ENCODE peak calls at places on chromosome 21, in ten cellular contexts. I is K562, X is heart left ventricle, C is GM12865, M is HFF-Myc, Q is Caco-2, J is AG04450, S is H1, K is psoas muscle, Z is astrocyte of the spinal cord. N is an unnamed sample.

GRCh38 chr21:36745459-36745858 is 46.5 kb downstream of the SIM2 start:
- DNase-seq in J (no peak), I (no peak), Z (no peak), X (no peak), M (no peak), Q (no peak), S (no peak), C (no peak), K (no peak), N (no peak)

GRCh38 chr21:41290106-41290799 is 26.3 kb upstream of the FAM3B start:
- DNase-seq in M (no peak), J (no peak), K (no peak), S (no peak), Q (no peak), Z (no peak), I (no peak), X (no peak), C (no peak), N (no peak)

GRCh38 chr21:38036016-38036415 is 119.8 kb upstream of the KCNJ6 start:
- DNase-seq in M (no peak), K (no peak), I (no peak), J (no peak), Z (no peak), C (no peak), X (no peak), S (no peak), Q (no peak), N (no peak)

GRCh38 chr21:17560377-17560776 is 47.5 kb downstream of the CXADR start:
- DNase-seq in K (no peak), J (no peak), Z (no peak), I (no peak), S (no peak), C (no peak), X (no peak), Q (no peak), M (no peak), N (no peak)

GRCh38 chr21:16192900-16193299 is 463.1 kb downstream of the USP25 start:
- DNase-seq in Z (peak; percentile 29), C (no peak), Q (no peak), X (no peak), S (no peak), K (no peak), I (no peak), M (no peak), J (no peak), N (no peak)

GRCh38 chr21:42160111-42160949 is 58.6 kb upstream of the ABCG1 start:
- DNase-seq in Z (no peak), X (peak; percentile 13), M (no peak), J (no peak), C (no peak), I (no peak), Q (peak; percentile 21), S (no peak), K (no peak), N (no peak)

GRCh38 chr21:39562791-39563770 is 49.7 kb upstream of the B3GALT5 start:
- DNase-seq in K (no peak), M (no peak), C (no peak), J (no peak), X (no peak), Q (no peak), Z (no peak), S (no peak), I (no peak), N (no peak)

GRCh38 chr21:36699026-36699545 is at the start of gene SIM2:
- DNase-seq in K (no peak), M (no peak), J (no peak), S (no peak), Z (no peak), X (no peak), Q (peak; percentile 79), I (peak; percentile 20), C (no peak), N (no peak)

GRCh38 chr21:39137248-39138186 is 45.7 kb downstream of the PSMG1 start:
- DNase-seq in J (no peak), M (no peak), K (no peak), X (no peak), S (peak; percentile 64), I (peak; percentile 71), Z (peak; percentile 65), C (no peak), Q (no peak), N (no peak)

GRCh38 chr21:33208534-33208933 is 21.2 kb upstream of the IFNAR2 start:
- DNase-seq in I (no peak), J (no peak), K (no peak), C (no peak), S (no peak), Z (no peak), Q (no peak), M (no peak), X (no peak), N (no peak)

GRCh38 chr21:33214056-33214455 is 15.7 kb upstream of the IFNAR2 start:
- DNase-seq in Z (no peak), K (no peak), J (no peak), X (no peak), I (no peak), C (no peak), M (no peak), Q (no peak), S (no peak), N (no peak)

GRCh38 chr21:33211732-33212131 is 18.0 kb upstream of the IFNAR2 start:
- DNase-seq in K (no peak), C (no peak), J (no peak), Z (no peak), M (no peak), I (no peak), X (no peak), S (no peak), Q (no peak), N (no peak)

GRCh38 chr21:33212159-33212851 is 17.4 kb upstream of the IFNAR2 start:
- DNase-seq in I (peak; percentile 83), X (no peak), S (no peak), J (peak; percentile 33), C (peak; percentile 40), Z (peak; percentile 6), M (no peak), K (no peak), Q (no peak), N (no peak)

DNA sequence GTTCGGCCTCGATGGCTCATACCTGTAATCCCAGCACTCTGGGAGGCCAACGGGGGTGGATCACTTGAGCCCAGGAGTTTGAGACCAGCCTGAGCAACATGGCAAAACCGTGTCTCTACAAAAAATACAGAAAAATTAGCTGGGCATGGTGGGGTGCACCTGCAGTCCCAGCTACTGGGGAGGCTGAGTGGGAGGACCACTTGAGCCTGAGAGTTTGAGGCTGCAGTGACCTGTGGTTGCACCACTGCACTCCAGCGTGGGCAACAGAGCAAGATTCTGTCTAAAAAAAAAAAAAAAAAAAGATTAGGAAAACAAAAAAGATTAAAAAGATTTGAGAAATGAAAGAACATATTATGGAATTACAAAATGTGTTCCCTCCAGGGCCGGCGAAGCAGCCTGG is 18.4 kb upstream of the IFNAR2 start:
- DNase-seq in S (no peak), Q (no peak), J (no peak), X (no peak), I (no peak), M (no peak), Z (no peak), C (no peak), K (no peak), N (no peak)
- H3K4me3 ChIP-seq in S (no peak overlapping the region), Q (no peak overlapping the region), J (no peak overlapping the region), X (no peak overlapping the region), I (no peak overlapping the region), M (no peak overlapping the region), Z (no peak overlapping the region), C (no peak overlapping the region), K (no peak overlapping the region), N (no peak overlapping the region)

DNA sequence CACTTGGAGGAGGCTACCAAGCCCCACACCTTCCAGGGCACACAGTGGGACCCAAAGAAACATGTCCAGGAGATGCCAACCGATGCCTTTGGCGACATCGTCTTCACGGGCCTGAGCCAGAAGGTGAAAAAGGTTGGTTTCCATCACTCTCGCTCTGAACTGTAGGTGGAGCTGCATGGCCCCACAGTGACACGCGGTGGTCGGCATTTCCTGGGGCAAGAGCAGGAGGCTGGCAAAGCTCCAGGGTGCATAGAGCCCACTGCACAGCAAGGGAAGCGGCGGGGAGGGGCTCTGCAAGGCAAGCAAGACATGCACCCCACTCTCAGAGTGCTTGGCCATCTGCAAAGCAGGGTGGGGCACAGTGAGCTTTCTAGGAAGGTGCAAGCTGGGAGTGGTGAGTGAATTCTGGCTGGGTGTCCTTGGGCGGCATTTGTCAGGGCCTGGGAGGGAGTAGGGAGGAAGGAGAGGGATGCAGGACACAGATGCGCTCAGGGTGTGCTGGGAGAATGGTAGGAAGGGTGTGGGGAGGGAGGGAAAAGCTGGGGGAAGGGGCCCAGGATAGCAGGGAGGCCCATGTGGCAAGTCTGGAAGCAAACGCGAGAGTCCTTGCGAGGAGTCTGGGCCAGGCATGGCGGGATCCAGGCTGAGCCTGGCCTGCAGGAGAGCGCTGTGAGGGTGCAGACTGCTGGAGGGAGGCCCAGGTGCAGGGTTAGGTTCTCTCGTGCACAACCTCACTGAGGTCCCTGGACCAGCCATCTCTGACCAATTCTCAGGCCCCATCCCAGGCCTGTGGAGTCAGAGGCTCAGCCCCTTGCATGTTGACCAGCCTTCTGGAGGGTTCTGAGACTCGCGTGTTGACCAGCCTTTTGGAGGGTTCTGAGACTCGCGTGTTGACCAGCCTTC is 11.0 kb downstream of the TRPM2 start:
- DNase-seq in M (no peak), Z (no peak), Q (no peak), C (no peak), S (no peak), X (no peak), I (no peak), J (no peak), K (no peak), N (no peak)
- TF ChIP-seq CTCF in M (no peak), Z (no peak), Q (no peak), C (no peak), S (peak; percentile 63), X (no peak), I (no peak), J (no peak), K (no peak), N (no peak)

DNA sequence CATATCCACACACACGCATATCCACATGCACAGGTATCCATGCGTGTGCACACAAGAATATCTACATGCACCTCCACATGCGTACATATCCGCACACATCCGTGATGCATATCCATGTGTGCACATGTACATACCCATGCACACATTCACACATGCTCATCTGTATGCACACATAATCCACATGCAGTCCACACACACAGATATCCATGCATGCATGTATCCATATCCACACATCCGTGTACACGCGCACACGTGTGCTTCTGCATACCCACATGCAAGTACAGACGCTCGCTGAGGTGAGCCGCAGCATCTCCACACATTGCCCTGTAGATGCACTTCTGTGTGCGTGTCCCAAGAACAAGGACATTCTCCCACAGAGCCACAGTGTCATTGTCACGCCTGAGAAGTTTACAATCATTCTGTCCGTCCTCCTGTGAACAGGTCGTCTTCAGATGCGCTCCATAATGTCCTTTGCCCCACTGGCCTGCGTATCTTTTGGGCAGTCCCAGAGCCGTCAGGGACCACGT is 43.4 kb downstream of the COL18A1 start:
- DNase-seq in X (no peak), C (no peak), Q (no peak), M (no peak), I (no peak), S (no peak), J (no peak), Z (no peak), K (peak; percentile 34), N (no peak)
- H3K4me3 ChIP-seq in X (no peak overlapping the region), C (no peak overlapping the region), Q (no peak overlapping the region), M (no peak overlapping the region), I (no peak overlapping the region), S (no peak overlapping the region), J (no peak overlapping the region), Z (no peak overlapping the region), K (no peak overlapping the region), N (no peak overlapping the region)

DNA sequence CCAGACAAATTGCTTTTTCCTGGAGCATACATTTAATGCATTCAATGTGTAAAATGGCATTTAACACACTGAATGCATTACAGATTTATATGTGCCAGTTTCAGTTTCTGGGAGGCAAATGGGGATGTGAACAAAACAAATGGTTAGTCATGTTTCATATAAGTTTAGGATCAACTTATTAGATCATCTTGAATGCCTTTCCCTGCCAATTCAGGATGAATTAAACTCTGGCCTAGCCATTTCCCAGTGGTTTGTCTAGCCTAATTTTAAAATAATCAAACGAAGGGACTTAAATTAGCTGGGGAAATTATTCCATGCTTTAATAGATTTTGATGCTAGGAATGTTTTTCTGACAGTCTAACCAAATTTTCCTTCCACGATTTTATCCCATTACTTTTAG is 291.3 kb upstream of the ADAMTS5 start:
- DNase-seq in M (no peak), Z (no peak), I (no peak), X (no peak), K (no peak), J (no peak), C (no peak), S (no peak), Q (no peak), N (no peak)
- TF ChIP-seq CTCF in M (no peak), Z (no peak), I (no peak), X (no peak), K (no peak), J (no peak), C (no peak), S (no peak), Q (no peak), N (no peak)